ENCODE peak calls at places on chromosomes 11 and 22, in eight cellular contexts. X, E, A, K, G, F, L and C are unnamed samples.

GRCh38 chr11:34405079-34405858 is 33.5 kb upstream of the CAT start:
- DNase-seq in L (no peak), F (no peak), A (no peak), G (peak), K (peak), E (no peak), X (peak), C (no peak)

GRCh38 chr11:58524232-58525036 is 16.5 kb upstream of the OR5B21 start:
- DNase-seq in L (peak), K (peak), G (peak), E (peak), F (peak), A (no peak), X (peak), C (no peak)

GRCh38 chr11:73520358-73521061 is 77.4 kb downstream of the FAM168A start:
- DNase-seq in G (no peak), X (no peak), F (no peak), K (no peak), L (peak), E (no peak), A (no peak), C (no peak)

GRCh38 chr22:19644314-19645223 is 69.7 kb upstream of the SEPTIN5 start:
- DNase-seq in G (no peak), X (no peak), K (no peak), F (no peak), L (no peak), E (no peak), A (no peak), C (no peak)

GRCh38 chr22:39152511-39153219 is at the start of gene CBX7:
- DNase-seq in L (peak), K (peak), X (peak), F (peak), A (peak), G (peak), E (peak), C (peak)

GRCh38 chr11:116379185-116379828 is 393.5 kb downstream of the BUD13 start:
- DNase-seq in A (no peak), L (peak), E (no peak), K (peak), F (peak), G (peak), X (no peak), C (no peak)

GRCh38 chr22:50170453-50171318 is at the start of gene PANX2:
- DNase-seq in G (no peak), E (no peak), X (no peak), K (no peak), L (no peak), F (no peak), A (no peak), C (no peak)

GRCh38 chr22:42300286-42301071 is 30.0 kb upstream of the TCF20 start:
- DNase-seq in E (no peak), G (peak), K (no peak), X (no peak), L (no peak), A (no peak), F (no peak), C (peak)

GRCh38 chr11:129804012-129804411 is 11.6 kb upstream of the TMEM45B start:
- DNase-seq in G (no peak), X (no peak), F (no peak), L (no peak), A (no peak), K (no peak), E (no peak), C (no peak)

GRCh38 chr11:72781313-72782080 is 12.3 kb downstream of the STARD10 start:
- DNase-seq in L (no peak), K (no peak), E (peak), X (peak), G (no peak), A (peak), F (peak), C (no peak)

GRCh38 chr11:79179087-79179486 is 261.7 kb downstream of the TENM4 start:
- DNase-seq in E (no peak), L (peak), K (no peak), G (no peak), F (no peak), A (no peak), X (no peak), C (no peak)

GRCh38 chr22:22030493-22031182 is 48.1 kb upstream of the TOP3B start:
- DNase-seq in L (peak), K (peak), E (peak), A (no peak), F (peak), G (peak), X (peak), C (no peak)

GRCh38 chr11:2688381-2689231 is 11.2 kb downstream of the KCNQ1OT1 start:
- DNase-seq in A (no peak), G (no peak), L (no peak), F (no peak), E (no peak), X (no peak), K (no peak), C (peak)

GRCh38 chr11:67251841-67252240 is 14.4 kb upstream of the GRK2 start:
- DNase-seq in A (no peak), X (no peak), L (no peak), E (no peak), F (no peak), G (no peak), K (no peak), C (no peak)

GRCh38 chr11:130782361-130783221 is 133.7 kb downstream of the SNX19 start:
- DNase-seq in X (peak), K (peak), E (no peak), F (no peak), G (peak), A (no peak), L (peak), C (no peak)

GRCh38 chr22:27603823-27604190 is 197.7 kb downstream of the MN1 start:
- DNase-seq in G (no peak), F (no peak), X (no peak), E (no peak), K (no peak), A (no peak), L (no peak), C (no peak)

GRCh38 chr11:130124096-130124495 is 35.5 kb upstream of the ST14 start:
- DNase-seq in G (peak), F (no peak), A (no peak), E (peak), K (peak), L (peak), X (peak), C (no peak)

GRCh38 chr11:72003776-72004171 is 5.1 kb downstream of the IL18BP start:
- DNase-seq in E (no peak), X (no peak), L (no peak), G (no peak), F (no peak), K (no peak), A (no peak), C (no peak)

GRCh38 chr11:17865765-17866428 is 131.3 kb downstream of the KCNC1 start:
- DNase-seq in F (no peak), X (no peak), A (no peak), G (no peak), E (no peak), K (no peak), L (peak), C (no peak)

GRCh38 chr11:70590356-70590991 is 192.1 kb downstream of the CTTN start:
- DNase-seq in L (no peak), K (no peak), F (no peak), X (no peak), A (no peak), G (no peak), E (no peak), C (no peak)

GRCh38 chr22:17191163-17191562 is 28.1 kb downstream of the ADA2 start:
- DNase-seq in G (no peak), F (no peak), L (peak), E (no peak), X (peak), K (no peak), A (no peak), C (no peak)

GRCh38 chr11:83051760-83052671 is 19.7 kb downstream of the RAB30 start:
- DNase-seq in A (no peak), K (peak), F (no peak), L (peak), G (no peak), X (peak), E (no peak), C (no peak)